ENCODE peak calls at places on chromosomes 16 and 17, in five cellular contexts. G, Y, W, N and S are unnamed samples.

GRCh38 chr16:85042606-85043005 is 15.0 kb downstream of the KIAA0513 start:
- DNase-seq in G (no peak), Y (no peak), W (no peak), N (no peak), S (no peak)

GRCh38 chr17:11642655-11643054 is 44.4 kb downstream of the DNAH9 start:
- DNase-seq in G (no peak), Y (no peak), W (no peak), N (no peak), S (no peak)

GRCh38 chr16:81136331-81137011 is 40.3 kb upstream of the GCSH start:
- DNase-seq in G (no peak), Y (no peak), W (no peak), N (no peak), S (no peak)

GRCh38 chr16:50841081-50841886 is 99.4 kb downstream of the CYLD start:
- DNase-seq in G (no peak), Y (no peak), W (no peak), N (no peak), S (no peak)

GRCh38 chr16:9847146-9847545 is 335.1 kb downstream of the GRIN2A start:
- DNase-seq in G (no peak), Y (no peak), W (no peak), N (no peak), S (peak; percentile 26)

GRCh38 chr17:15039366-15039765 is 225.8 kb downstream of the PMP22 start:
- DNase-seq in G (no peak), Y (no peak), W (no peak), N (no peak), S (no peak)

GRCh38 chr16:89322381-89323119 is 105.0 kb downstream of the ZNF778 start:
- DNase-seq in G (peak; percentile 72), Y (peak; percentile 76), W (no peak), N (no peak), S (peak; percentile 82)

GRCh38 chr17:73436966-73437365 is 125.2 kb upstream of the CDC42EP4 start:
- DNase-seq in G (no peak), Y (no peak), W (no peak), N (no peak), S (no peak)

GRCh38 chr16:14309906-14310305 is 238.8 kb downstream of the MRTFB start:
- DNase-seq in G (no peak), Y (peak; percentile 33), W (no peak), N (no peak), S (peak; percentile 49)

GRCh38 chr17:77701996-77702395 is 256.5 kb upstream of the TNRC6C start:
- DNase-seq in G (no peak), Y (no peak), W (no peak), N (no peak), S (no peak)
- H3K9me3 ChIP-seq in G (peaks cover 26% of the 10 kb centered on the region), Y (no peaks in the 10 kb centered on the region), W (peaks cover 10% of the 10 kb centered on the region), N (peaks cover 23% of the 10 kb centered on the region), S (peaks cover 3% of the 10 kb centered on the region)

GRCh38 chr16:11759997-11760396 is 17.3 kb upstream of the TXNDC11 start:
- DNase-seq in G (no peak), Y (no peak), W (no peak), N (no peak), S (no peak)
- H3K36me3 ChIP-seq in G (peaks cover 43% of the 10 kb centered on the region), Y (peaks cover 99% of the 10 kb centered on the region), W (no peaks in the 10 kb centered on the region), N (peaks cover 39% of the 10 kb centered on the region), S (peaks cover 94% of the 10 kb centered on the region)

GRCh38 chr17:50057521-50057991 is 1.6 kb downstream of the ITGA3 start:
- DNase-seq in G (no peak), Y (peak; percentile 64), W (peak; percentile 60), N (no peak), S (no peak)
- H3K27me3 ChIP-seq in G (no peaks in the 10 kb centered on the region), Y (no peaks in the 10 kb centered on the region), W (no peaks in the 10 kb centered on the region), N (no peaks in the 10 kb centered on the region), S (no peaks in the 10 kb centered on the region)

DNA sequence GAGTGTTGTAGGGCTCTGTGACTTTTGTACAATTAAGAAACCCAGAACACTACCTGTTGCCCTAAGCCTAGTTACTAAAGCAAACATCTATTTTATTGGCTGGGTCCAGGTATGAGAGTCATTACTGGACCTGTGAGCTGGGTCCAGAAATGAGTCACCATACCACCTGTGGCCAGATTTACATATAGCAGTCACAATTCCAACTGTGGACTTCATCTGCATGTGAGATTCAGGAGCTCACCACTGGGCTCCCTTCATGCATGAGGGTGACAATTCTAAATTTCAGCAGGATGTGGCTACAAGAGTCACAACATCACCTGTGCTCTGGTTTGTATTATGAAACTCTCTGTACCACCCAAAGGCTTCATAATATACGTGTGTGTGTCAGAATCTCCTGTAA is 2038.0 kb downstream of the TP53TG3F start:
- DNase-seq in G (no peak), Y (no peak), W (no peak), N (no peak), S (no peak)
- H3K9me3 ChIP-seq in G (peaks cover 12% of the 10 kb centered on the region), Y (no peaks in the 10 kb centered on the region), W (no peaks in the 10 kb centered on the region), N (peaks cover 53% of the 10 kb centered on the region), S (no peaks in the 10 kb centered on the region)

GRCh38 chr16:48560692-48561091 is 49.3 kb downstream of the N4BP1 start:
- DNase-seq in G (no peak), Y (no peak), W (no peak), N (no peak), S (no peak)
- H3K36me3 ChIP-seq in G (peaks cover 5% of the 10 kb centered on the region), Y (peaks cover 22% of the 10 kb centered on the region), W (no peaks in the 10 kb centered on the region), N (peaks cover 5% of the 10 kb centered on the region), S (peaks cover 11% of the 10 kb centered on the region)

GRCh38 chr16:57708168-57708567 is 13.6 kb downstream of the DRC7 start:
- DNase-seq in G (no peak), Y (no peak), W (no peak), N (no peak), S (no peak)

GRCh38 chr16:57709663-57710062 is 15.1 kb downstream of the DRC7 start:
- DNase-seq in G (no peak), Y (peak; percentile 4), W (no peak), N (no peak), S (no peak)

GRCh38 chr16:57711993-57712392 is 17.4 kb downstream of the DRC7 start:
- DNase-seq in G (no peak), Y (no peak), W (no peak), N (no peak), S (no peak)

GRCh38 chr16:57711331-57711730 is 16.7 kb downstream of the DRC7 start:
- DNase-seq in G (no peak), Y (peak; percentile 21), W (no peak), N (no peak), S (no peak)

DNA sequence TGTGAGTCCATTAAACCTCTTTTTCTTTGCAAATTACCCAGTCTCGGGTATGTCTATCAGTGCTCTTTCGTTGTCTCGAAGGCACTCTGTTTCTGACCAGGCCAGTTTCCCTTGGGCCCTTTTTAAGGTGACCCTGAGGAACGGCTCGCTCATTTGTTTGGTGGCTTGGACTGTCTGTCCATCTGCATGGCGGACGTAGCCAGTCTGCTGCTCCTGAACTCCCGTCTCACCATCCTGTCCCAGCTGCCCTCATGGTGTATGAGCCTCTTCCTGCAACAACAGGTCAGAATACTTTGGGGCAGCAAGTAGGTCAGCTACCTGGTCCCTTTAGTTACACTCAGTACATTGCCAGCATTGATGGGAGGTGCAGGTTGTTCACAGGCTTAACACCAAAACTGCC is 19.0 kb downstream of the DRC7 start:
- DNase-seq in G (no peak), Y (peak; percentile 41), W (no peak), N (no peak), S (no peak)
- H3K27me3 ChIP-seq in G (no peaks in the 10 kb centered on the region), Y (no peaks in the 10 kb centered on the region), W (no peaks in the 10 kb centered on the region), N (no peaks in the 10 kb centered on the region), S (peaks cover 60% of the 10 kb centered on the region)